ENCODE peak calls at places on chromosomes 3 and 15, in ten cellular contexts. A is DND-41, T is body of pancreas, R is cardiac fibroblast, O is T-helper 9 cell, W is cardiac muscle cell, E is neural progenitor cell, Z is lung microvascular endothelial cell, Y is activated T-cell treated with anti-CD3 and anti-CD28 coated beads for 1 hour, V is DMS53. B is an unnamed sample.

GRCh38 chr15:63476229-63476632 is 28.2 kb upstream of the USP3 start:
- DNase-seq in Z (peak; percentile 90), O (no peak), A (no peak), E (no peak), V (peak; percentile 25), Y (no peak), T (no peak), W (peak; percentile 89), R (peak; percentile 99), B (no peak)

GRCh38 chr15:75200765-75201608 is 695 bp upstream of the C15orf39 start:
- DNase-seq in A (peak; percentile 35), V (peak; percentile 95), Y (no peak), R (peak; percentile 35), Z (peak; percentile 28), W (no peak), T (peak; percentile 92), O (peak; percentile 27), E (peak; percentile 38), B (no peak)

GRCh38 chr15:64092864-64093626 is 593 bp downstream of the CIAO2A start:
- DNase-seq in R (peak; percentile 58), E (peak; percentile 61), V (peak; percentile 56), Y (peak; percentile 12), W (peak; percentile 61), A (peak; percentile 48), O (peak; percentile 6), T (peak; percentile 67), Z (peak; percentile 51), B (no peak)

GRCh38 chr3:157445897-157446296 is 9.2 kb downstream of the PTX3 start:
- DNase-seq in W (peak; percentile 86), Y (no peak), T (no peak), A (no peak), R (peak; percentile 89), E (no peak), V (no peak), O (no peak), Z (peak; percentile 22), B (no peak)

GRCh38 chr3:116339441-116340028 is 105.8 kb downstream of the LSAMP start:
- DNase-seq in R (peak; percentile 1), O (no peak), W (peak; percentile 81), A (no peak), Y (no peak), Z (no peak), V (no peak), T (peak; percentile 10), E (no peak), B (no peak)

GRCh38 chr15:70715840-70716510 is 47.4 kb downstream of the UACA start:
- DNase-seq in O (no peak), V (no peak), Y (no peak), R (peak; percentile 48), T (no peak), A (no peak), W (no peak), E (no peak), Z (no peak), B (no peak)

GRCh38 chr15:70387086-70387485 is 289.4 kb upstream of the TLE3 start:
- DNase-seq in A (no peak), V (no peak), W (no peak), T (no peak), O (no peak), Z (no peak), Y (no peak), E (no peak), R (no peak), B (no peak)

GRCh38 chr3:5202267-5202666 is 14.8 kb downstream of the EDEM1 start:
- DNase-seq in V (no peak), Z (no peak), R (peak; percentile 81), E (no peak), W (peak; percentile 35), A (no peak), O (no peak), Y (no peak), T (no peak), B (no peak)

GRCh38 chr15:43241100-43241499 is 20.3 kb upstream of the EPB42 start:
- DNase-seq in Y (no peak), O (no peak), T (peak; percentile 20), W (peak; percentile 62), R (peak; percentile 35), E (no peak), Z (no peak), A (no peak), V (no peak), B (no peak)

GRCh38 chr3:162141232-162141631 is 644.6 kb downstream of the OTOL1 start:
- DNase-seq in V (no peak), W (peak; percentile 60), R (peak; percentile 86), Z (peak; percentile 3), E (no peak), A (no peak), O (no peak), T (no peak), Y (no peak), B (no peak)

GRCh38 chr3:14228611-14229470 is 50.2 kb downstream of the LSM3 start:
- DNase-seq in R (no peak), V (peak; percentile 38), W (no peak), T (no peak), A (no peak), Z (no peak), Y (no peak), E (no peak), O (no peak), B (no peak)

GRCh38 chr15:85667491-85668424 is 127.0 kb downstream of the KLHL25 start:
- DNase-seq in T (peak; percentile 55), R (peak; percentile 99), O (peak; percentile 45), V (peak; percentile 59), Y (peak; percentile 17), W (peak; percentile 99), A (peak; percentile 7), Z (peak; percentile 99), E (no peak), B (peak; percentile 99)

GRCh38 chr15:93088981-93089854 is at the start of gene RGMA:
- DNase-seq in T (peak; percentile 31), R (peak; percentile 19), W (peak; percentile 15), V (peak; percentile 56), Y (no peak), E (peak; percentile 88), Z (no peak), O (no peak), A (peak; percentile 40), B (no peak)

GRCh38 chr3:185744997-185745843 is 79.6 kb downstream of the IGF2BP2 start:
- DNase-seq in E (no peak), Z (peak; percentile 92), R (peak; percentile 97), W (peak; percentile 75), A (no peak), T (no peak), O (no peak), Y (no peak), V (no peak), B (peak; percentile 70)

GRCh38 chr15:57031605-57032004 is 113.2 kb downstream of the TCF12 start:
- DNase-seq in W (peak; percentile 63), Y (no peak), O (no peak), R (peak; percentile 72), T (no peak), V (no peak), A (no peak), Z (peak; percentile 76), E (no peak), B (peak; percentile 49)

GRCh38 chr3:183878071-183878470 is 6.6 kb downstream of the PARL start:
- DNase-seq in R (no peak), A (no peak), V (no peak), Y (no peak), E (no peak), O (no peak), Z (no peak), W (no peak), T (no peak), B (no peak)

GRCh38 chr3:29064085-29064484 is 216.8 kb upstream of the RBMS3 start:
- DNase-seq in E (peak; percentile 43), A (no peak), O (no peak), R (no peak), W (peak; percentile 4), T (no peak), Y (no peak), V (peak; percentile 1), Z (no peak), B (no peak)

GRCh38 chr3:39103324-39103693 is 4.1 kb downstream of the GORASP1 start:
- DNase-seq in O (no peak), A (no peak), Y (no peak), T (no peak), Z (no peak), V (no peak), W (no peak), R (no peak), E (peak; percentile 39), B (no peak)

GRCh38 chr15:63856711-63857458 is 23.1 kb upstream of the HERC1 start:
- DNase-seq in Y (no peak), T (no peak), W (peak; percentile 33), Z (peak; percentile 89), A (no peak), V (no peak), O (no peak), E (no peak), R (peak; percentile 78), B (peak; percentile 82)

GRCh38 chr15:38440353-38441129 is 13.4 kb upstream of the FAM98B start:
- DNase-seq in E (peak; percentile 58), O (peak; percentile 12), Z (peak; percentile 68), V (peak; percentile 96), Y (peak; percentile 36), A (peak; percentile 47), R (peak; percentile 73), T (peak; percentile 57), W (peak; percentile 84), B (peak; percentile 30)

GRCh38 chr15:91849749-91850161 is 3.8 kb upstream of the SLCO3A1 start:
- DNase-seq in R (peak; percentile 81), Z (peak; percentile 40), T (no peak), W (peak; percentile 79), Y (no peak), O (no peak), V (peak; percentile 61), E (peak; percentile 26), A (peak; percentile 60), B (peak; percentile 4)

GRCh38 chr3:133829310-133829707 is 23.7 kb downstream of the SRPRB start:
- DNase-seq in Z (no peak), T (no peak), O (no peak), W (no peak), E (no peak), A (no peak), V (no peak), Y (no peak), R (no peak), B (no peak)

GRCh38 chr3:149534671-149535394 is 60.3 kb downstream of the TM4SF4 start:
- DNase-seq in W (peak; percentile 59), Y (no peak), E (no peak), O (no peak), V (peak; percentile 86), T (peak; percentile 27), A (no peak), Z (peak; percentile 26), R (peak; percentile 57), B (no peak)

B was measured in pulmonary artery endothelial cell.